ENCODE peak calls at places on chromosomes 13 and 19, in seven cellular contexts. T is activated CD4-positive, alpha-beta T cell treated with anti-CD3 and anti-CD28 coated beads, Interleukin-2, amount 10 ng/mL, durations not matched to agents 7 days and 5 days; S is left ventricle myocardium inferior; U is heart right ventricle; R is fibroblast of pulmonary artery; O is natural killer cell; W is stimulated activated CD4-positive, alpha-beta T cell treated with anti-CD3 and anti-CD28 coated beads, Interleukin-1b, Interleukin-23, amount 100 ng/mL, for 1 hour. E is an unnamed sample.

GRCh38 chr19:9941646-9942045 is 5.3 kb upstream of the OLFM2 start:
- DNase-seq in T (no peak), S (no peak), U (no peak), R (no peak), O (no peak), W (no peak), E (no peak)

GRCh38 chr19:44897835-44898234 is 6.8 kb downstream of the TOMM40 start:
- DNase-seq in T (no peak), S (no peak), U (no peak), R (no peak), O (no peak), W (no peak), E (no peak)

GRCh38 chr13:95239293-95239692 is 62.0 kb downstream of the ABCC4 start:
- DNase-seq in T (no peak), S (no peak), U (no peak), R (no peak), O (no peak), W (no peak), E (no peak)

GRCh38 chr13:27007166-27007565 is 164.4 kb downstream of the USP12 start:
- DNase-seq in T (no peak), S (no peak), U (no peak), R (no peak), O (no peak), W (no peak), E (no peak)

GRCh38 chr19:33248104-33248503 is 22.5 kb upstream of the SLC7A10 start:
- DNase-seq in T (no peak), S (no peak), U (no peak), R (no peak), O (no peak), W (no peak), E (no peak)

GRCh38 chr13:26468203-26468602 is 89.3 kb upstream of the WASF3 start:
- DNase-seq in T (no peak), S (no peak), U (no peak), R (no peak), O (no peak), W (no peak), E (no peak)

GRCh38 chr13:36323408-36323807 is 22.8 kb downstream of the SPART start:
- DNase-seq in T (no peak), S (no peak), U (no peak), R (no peak), O (no peak), W (no peak), E (no peak)

GRCh38 chr19:39155741-39156140 is 30.2 kb downstream of the PAK4 start:
- DNase-seq in T (no peak), S (no peak), U (no peak), R (no peak), O (no peak), W (no peak), E (no peak)

GRCh38 chr19:42254083-42254849 is 662 bp downstream of the ERF start:
- DNase-seq in T (peak; percentile 82), S (peak; percentile 79), U (peak; percentile 72), R (peak; percentile 57), O (peak; percentile 66), W (no peak), E (no peak)

GRCh38 chr19:45470147-45471081 is 2.6 kb downstream of the FOSB start:
- DNase-seq in T (peak; percentile 54), S (no peak), U (no peak), R (peak; percentile 55), O (peak; percentile 58), W (peak; percentile 20), E (peak; percentile 91)

GRCh38 chr19:42276821-42277220 is 7.8 kb downstream of the CIC start:
- DNase-seq in T (no peak), S (no peak), U (no peak), R (no peak), O (no peak), W (no peak), E (no peak)

GRCh38 chr13:108621421-108621820 is 8.0 kb upstream of the MYO16 start:
- DNase-seq in T (no peak), S (no peak), U (no peak), R (no peak), O (no peak), W (no peak), E (no peak)

GRCh38 chr19:17681505-17682125 is 6.5 kb downstream of the UNC13A start:
- DNase-seq in T (peak; percentile 54), S (peak; percentile 31), U (peak; percentile 55), R (peak; percentile 56), O (peak; percentile 53), W (no peak), E (peak; percentile 34)

GRCh38 chr13:28022848-28023518 is 34.5 kb upstream of the URAD start:
- DNase-seq in T (no peak), S (no peak), U (no peak), R (peak; percentile 16), O (no peak), W (no peak), E (peak; percentile 1)

GRCh38 chr19:12939292-12939606 is 840 bp downstream of the CALR start:
- DNase-seq in T (peak; percentile 36), S (no peak), U (no peak), R (peak; percentile 60), O (no peak), W (no peak), E (peak; percentile 30)

GRCh38 chr13:91894311-91894710 is 495.9 kb downstream of the GPC5 start:
- DNase-seq in T (no peak), S (no peak), U (no peak), R (peak; percentile 54), O (no peak), W (no peak), E (peak; percentile 2)

GRCh38 chr13:29315847-29316246 is 279.6 kb downstream of the SLC7A1 start:
- DNase-seq in T (no peak), S (no peak), U (no peak), R (no peak), O (no peak), W (no peak), E (no peak)

GRCh38 chr19:38095411-38096308 is 128.4 kb downstream of the DPF1 start:
- DNase-seq in T (peak; percentile 69), S (peak; percentile 59), U (peak; percentile 59), R (peak; percentile 77), O (peak; percentile 26), W (no peak), E (peak; percentile 44)

GRCh38 chr19:27738569-27739193 is 1474.3 kb downstream of the UQCRFS1 start:
- DNase-seq in T (no peak), S (no peak), U (no peak), R (no peak), O (no peak), W (no peak), E (no peak)

GRCh38 chr13:38819053-38819452 is 132.2 kb downstream of the FREM2 start:
- DNase-seq in T (no peak), S (no peak), U (no peak), R (peak; percentile 24), O (no peak), W (no peak), E (peak; percentile 51)

GRCh38 chr13:102825400-102825799 is 20.4 kb upstream of the ERCC5 start:
- DNase-seq in T (no peak), S (no peak), U (no peak), R (no peak), O (no peak), W (no peak), E (no peak)

GRCh38 chr13:48562296-48563066 is 29.6 kb upstream of the RCBTB2 start:
- DNase-seq in T (peak; percentile 92), S (no peak), U (no peak), R (no peak), O (peak; percentile 33), W (peak; percentile 42), E (peak; percentile 31)

GRCh38 chr19:51565583-51565982 is 5.5 kb upstream of the ZNF175 start:
- DNase-seq in T (no peak), S (no peak), U (no peak), R (no peak), O (no peak), W (no peak), E (no peak)

GRCh38 chr13:68304287-68304893 is 1074.3 kb upstream of the PCDH9 start:
- DNase-seq in T (no peak), S (no peak), U (no peak), R (peak; percentile 19), O (no peak), W (no peak), E (peak; percentile 1)

GRCh38 chr19:53037101-53038097 is 7.1 kb upstream of the ERVV-2 start:
- DNase-seq in T (peak; percentile 21), S (peak; percentile 37), U (peak; percentile 38), R (peak; percentile 59), O (peak; percentile 19), W (no peak), E (peak; percentile 32)

GRCh38 chr13:93309886-93310520 is 83.4 kb downstream of the GPC6 start:
- DNase-seq in T (no peak), S (no peak), U (no peak), R (peak; percentile 95), O (no peak), W (no peak), E (peak; percentile 84)

GRCh38 chr19:30069535-30070197 is 127.6 kb downstream of the URI1 start:
- DNase-seq in T (no peak), S (no peak), U (no peak), R (no peak), O (peak; percentile 10), W (no peak), E (no peak)

GRCh38 chr19:7522072-7522922 is at the start of gene MCOLN1:
- DNase-seq in T (peak; percentile 99), S (peak; percentile 100), U (peak; percentile 100), R (peak; percentile 97), O (peak; percentile 100), W (peak; percentile 99), E (peak; percentile 79)

GRCh38 chr19:43525836-43526771 is 897 bp downstream of the ETHE1 start:
- DNase-seq in T (peak; percentile 35), S (peak; percentile 20), U (no peak), R (no peak), O (no peak), W (no peak), E (no peak)

GRCh38 chr13:91544723-91545122 is 146.3 kb downstream of the GPC5 start:
- DNase-seq in T (no peak), S (no peak), U (no peak), R (no peak), O (no peak), W (no peak), E (no peak)

GRCh38 chr19:7337380-7338194 is 11.2 kb upstream of the ARHGEF18 start:
- DNase-seq in T (peak; percentile 37), S (no peak), U (no peak), R (no peak), O (no peak), W (no peak), E (no peak)

GRCh38 chr13:40983269-40983668 is 35.8 kb downstream of the ELF1 start:
- DNase-seq in T (no peak), S (no peak), U (no peak), R (peak; percentile 39), O (no peak), W (no peak), E (peak; percentile 17)

GRCh38 chr13:63910406-63910957 is 2494.8 kb upstream of the PCDH20 start:
- DNase-seq in T (no peak), S (no peak), U (no peak), R (peak; percentile 38), O (no peak), W (no peak), E (peak; percentile 6)

GRCh38 chr19:518292-519231 is 11.3 kb downstream of the TPGS1 start:
- DNase-seq in T (peak; percentile 33), S (no peak), U (no peak), R (peak; percentile 74), O (no peak), W (peak; percentile 45), E (no peak)

GRCh38 chr19:41510484-41510883 is 65.5 kb upstream of the CEACAM21 start:
- DNase-seq in T (no peak), S (no peak), U (no peak), R (no peak), O (no peak), W (no peak), E (no peak)

GRCh38 chr13:33032037-33032625 is 15.9 kb downstream of the KL start:
- DNase-seq in T (no peak), S (peak; percentile 29), U (no peak), R (no peak), O (no peak), W (no peak), E (no peak)

GRCh38 chr19:23070353-23070781 is 46.5 kb upstream of the ZNF730 start:
- DNase-seq in T (no peak), S (peak; percentile 46), U (peak; percentile 33), R (peak; percentile 49), O (no peak), W (no peak), E (no peak)

GRCh38 chr13:97256343-97256783 is 34.2 kb downstream of the MBNL2 start:
- DNase-seq in T (no peak), S (no peak), U (no peak), R (peak; percentile 96), O (no peak), W (no peak), E (peak; percentile 99)

E was measured in astrocyte.